ENCODE peak calls at places on chromosomes 13 and 19, in five cellular contexts. Z is tibial nerve, M is PC-9, C is sigmoid colon, I is heart left ventricle. S is an unnamed sample.

GRCh38 chr13:59834801-59835200 is 328.9 kb downstream of the DIAPH3 start:
- DNase-seq in Z (no peak), M (no peak), C (no peak), I (no peak), S (no peak)

GRCh38 chr19:41590945-41591344 is 15.0 kb downstream of the CEACAM21 start:
- DNase-seq in Z (no peak), M (no peak), C (no peak), I (no peak), S (no peak)

GRCh38 chr13:58884810-58885209 is 1253.3 kb downstream of the PCDH17 start:
- DNase-seq in Z (no peak), M (no peak), C (no peak), I (no peak), S (no peak)

GRCh38 chr13:90293793-90294361 is 1053.6 kb upstream of the MIR17HG start:
- DNase-seq in Z (no peak), M (no peak), C (no peak), I (no peak), S (no peak)

GRCh38 chr13:32079586-32079985 is 48.0 kb downstream of the FRY start:
- DNase-seq in Z (no peak), M (no peak), C (no peak), I (no peak), S (no peak)

GRCh38 chr19:43310221-43310620 is 40.9 kb upstream of the PSG9 start:
- DNase-seq in Z (no peak), M (no peak), C (no peak), I (no peak), S (no peak)

GRCh38 chr13:85590231-85590931 is 208.8 kb downstream of the SLITRK6 start:
- DNase-seq in Z (no peak), M (no peak), C (no peak), I (no peak), S (no peak)

GRCh38 chr13:50365300-50365682 is 350.0 kb downstream of the KCNRG start:
- DNase-seq in Z (no peak), M (no peak), C (no peak), I (no peak), S (no peak)

GRCh38 chr19:38057954-38058690 is 151.1 kb downstream of the SIPA1L3 start:
- DNase-seq in Z (no peak), M (peak; percentile 77), C (no peak), I (no peak), S (no peak)

GRCh38 chr19:40280608-40281221 is 4.4 kb downstream of the AKT2 start:
- DNase-seq in Z (no peak), M (no peak), C (no peak), I (no peak), S (no peak)

GRCh38 chr13:50460366-50460765 is 383.1 kb downstream of the DLEU7 start:
- DNase-seq in Z (no peak), M (no peak), C (no peak), I (no peak), S (no peak)

GRCh38 chr19:38726761-38727301 is 17.4 kb downstream of the CAPN12 start:
- DNase-seq in Z (no peak), M (no peak), C (no peak), I (no peak), S (peak; percentile 16)

GRCh38 chr19:13621413-13621812 is 115.1 kb upstream of the CACNA1A start:
- DNase-seq in Z (no peak), M (peak; percentile 13), C (no peak), I (no peak), S (no peak)

GRCh38 chr13:33205804-33206221 is 79.7 kb downstream of the STARD13 start:
- DNase-seq in Z (no peak), M (no peak), C (no peak), I (no peak), S (no peak)

GRCh38 chr13:108034909-108035308 is 180.4 kb downstream of the LIG4 start:
- DNase-seq in Z (no peak), M (no peak), C (no peak), I (no peak), S (no peak)

GRCh38 chr13:113298001-113298945 is 1.2 kb downstream of the LAMP1 start:
- DNase-seq in Z (no peak), M (peak; percentile 7), C (no peak), I (no peak), S (peak; percentile 32)

GRCh38 chr19:47411101-47411500 is 8.2 kb downstream of the MEIS3 start:
- DNase-seq in Z (no peak), M (no peak), C (no peak), I (no peak), S (no peak)

GRCh38 chr13:41802033-41802683 is 158.8 kb downstream of the VWA8 start:
- DNase-seq in Z (no peak), M (no peak), C (no peak), I (no peak), S (no peak)

GRCh38 chr13:93861818-93862217 is 617.7 kb downstream of the DCT start:
- DNase-seq in Z (no peak), M (no peak), C (no peak), I (peak; percentile 35), S (peak; percentile 23)

GRCh38 chr13:86020350-86021002 is 221.3 kb upstream of the SLITRK6 start:
- DNase-seq in Z (no peak), M (no peak), C (no peak), I (no peak), S (no peak)

GRCh38 chr13:90640976-90641375 is 706.5 kb upstream of the MIR17HG start:
- DNase-seq in Z (no peak), M (no peak), C (no peak), I (no peak), S (no peak)

GRCh38 chr19:43575955-43576451 is 402 bp downstream of the PINLYP start:
- DNase-seq in Z (no peak), M (peak; percentile 18), C (no peak), I (no peak), S (peak; percentile 67)

GRCh38 chr13:111217661-111218060 is 102.6 kb downstream of the ARHGEF7 start:
- DNase-seq in Z (no peak), M (no peak), C (no peak), I (no peak), S (peak; percentile 53)

GRCh38 chr19:710767-711166 is 2.0 kb downstream of the PALM start:
- DNase-seq in Z (no peak), M (no peak), C (no peak), I (no peak), S (peak; percentile 71)

DNA sequence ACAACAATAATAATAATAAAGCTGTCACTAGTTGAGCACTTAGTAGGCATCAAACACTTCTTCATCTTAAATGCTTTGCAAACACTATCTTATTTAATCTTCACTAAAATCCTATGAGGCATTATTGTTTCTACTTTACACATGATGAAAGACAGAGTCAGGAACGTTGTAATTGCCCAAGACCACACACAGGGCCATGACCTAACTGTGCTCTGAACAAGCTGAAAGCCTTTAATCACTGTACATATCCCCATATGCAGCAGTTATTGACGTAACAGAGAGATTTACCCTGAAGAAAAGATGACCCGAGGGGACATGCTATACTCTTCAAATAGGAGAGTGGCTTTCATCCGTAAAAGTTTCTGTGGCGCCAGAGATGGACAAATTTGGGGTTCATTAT is 53.0 kb downstream of the SACS start:
- DNase-seq in Z (no peak), M (no peak), C (no peak), I (no peak), S (no peak)
- H3K4me1 ChIP-seq in Z (peaks cover 26% of the 10 kb centered on the region), M (no peaks in the 10 kb centered on the region), C (peaks cover 20% of the 10 kb centered on the region), I (peaks cover 38% of the 10 kb centered on the region), S (peaks cover 6% of the 10 kb centered on the region)

GRCh38 chr19:21611659-21612402 is 106.4 kb downstream of the ZNF429 start:
- DNase-seq in Z (no peak), M (no peak), C (no peak), I (no peak), S (no peak)
- H3K4me3 ChIP-seq in Z (no peak overlapping the region), M (no peak overlapping the region), C (no peak overlapping the region), I (no peak overlapping the region), S (no peak overlapping the region)

GRCh38 chr19:4380254-4380727 is 20.1 kb downstream of the SH3GL1 start:
- DNase-seq in Z (no peak), M (no peak), C (peak; percentile 73), I (peak; percentile 77), S (peak; percentile 73)
- H3K4me1 ChIP-seq in Z (peaks cover 92% of the 10 kb centered on the region), M (peaks cover 48% of the 10 kb centered on the region), C (peaks cover 43% of the 10 kb centered on the region), I (peaks cover 52% of the 10 kb centered on the region), S (peaks cover 26% of the 10 kb centered on the region)

DNA sequence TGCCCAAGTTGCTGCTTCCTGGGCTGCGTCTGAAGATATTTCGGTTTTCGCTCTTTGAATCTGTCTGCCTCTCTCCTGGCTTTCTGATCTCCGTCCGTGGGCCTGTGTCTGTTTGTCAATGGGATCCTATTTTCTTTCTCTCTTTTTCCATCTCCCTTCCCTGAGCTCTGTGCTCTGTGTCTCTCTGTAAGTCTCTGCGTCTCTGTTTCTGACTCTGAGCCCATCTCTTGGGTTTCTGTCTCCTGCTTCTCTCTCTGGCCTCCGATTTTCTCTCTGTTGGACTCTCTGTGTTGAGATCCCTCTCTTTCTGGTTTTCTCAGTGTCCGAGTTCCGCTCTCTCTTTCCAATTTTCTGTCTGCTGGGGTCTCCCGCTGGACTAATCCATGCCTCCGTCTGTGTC is 1.7 kb downstream of the PRKCG start:
- DNase-seq in Z (no peak), M (no peak), C (no peak), I (no peak), S (no peak)
- H3K4me3 ChIP-seq in Z (no peak overlapping the region), M (no peak overlapping the region), C (no peak overlapping the region), I (no peak overlapping the region), S (no peak overlapping the region)

GRCh38 chr13:75647126-75647784 is 11.1 kb downstream of the LMO7 start:
- DNase-seq in Z (no peak), M (no peak), C (no peak), I (no peak), S (no peak)
- H3K4me1 ChIP-seq in Z (no peaks in the 10 kb centered on the region), M (no peaks in the 10 kb centered on the region), C (no peaks in the 10 kb centered on the region), I (no peaks in the 10 kb centered on the region), S (no peaks in the 10 kb centered on the region)

DNA sequence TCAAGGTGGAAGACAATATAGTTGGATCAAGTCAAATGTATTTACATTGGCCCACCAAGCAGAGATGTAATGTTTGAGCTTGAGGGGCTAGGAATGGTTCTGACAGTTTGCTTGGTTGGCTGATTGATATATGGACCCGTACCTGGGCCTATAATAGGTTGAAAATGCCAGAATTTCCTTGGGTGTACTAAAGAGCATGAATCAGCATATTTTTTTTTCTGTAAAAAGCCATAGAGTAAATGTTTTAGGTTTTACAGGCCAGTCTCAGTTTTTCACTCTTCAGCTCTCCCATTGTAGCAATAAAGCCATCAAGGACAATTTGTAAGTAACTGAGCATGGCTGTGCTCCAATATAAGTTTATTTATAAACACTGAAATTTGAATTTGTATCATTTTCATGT is 26.9 kb downstream of the FXYD5 start:
- DNase-seq in Z (no peak), M (no peak), C (no peak), I (no peak), S (no peak)
- H3K4me3 ChIP-seq in Z (no peak overlapping the region), M (no peak overlapping the region), C (no peak overlapping the region), I (no peak overlapping the region), S (no peak overlapping the region)

GRCh38 chr19:48770734-48771472 is 15.6 kb downstream of the FGF21 start:
- DNase-seq in Z (no peak), M (no peak), C (no peak), I (no peak), S (no peak)
- H3K4me1 ChIP-seq in Z (no peaks in the 10 kb centered on the region), M (peaks cover 32% of the 10 kb centered on the region), C (no peaks in the 10 kb centered on the region), I (peaks cover 9% of the 10 kb centered on the region), S (no peaks in the 10 kb centered on the region)